ENCODE peak calls at places on chromosomes 12 and 14, in five cellular contexts. F, X, Z, M and P are unnamed samples.

GRCh38 chr14:24481622-24482324 is 26.3 kb downstream of the CMA1 start:
- DNase-seq in X (no peak), Z (peak), F (peak), M (peak), P (peak)

GRCh38 chr12:64480148-64480547 is 28.2 kb downstream of the TBK1 start:
- DNase-seq in M (no peak), F (no peak), X (no peak), Z (no peak), P (no peak)

GRCh38 chr14:55851961-55852360 is 266.2 kb upstream of the PELI2 start:
- DNase-seq in Z (no peak), M (no peak), X (no peak), F (no peak), P (no peak)

GRCh38 chr12:116194935-116195431 is 82.5 kb downstream of the MED13L start:
- DNase-seq in X (peak), M (no peak), Z (peak), F (no peak), P (peak)

GRCh38 chr12:97003276-97003675 is 96.2 kb downstream of the NEDD1 start:
- DNase-seq in Z (no peak), X (no peak), F (no peak), M (no peak), P (no peak)

GRCh38 chr12:24500466-24501232 is 448.3 kb downstream of the BCAT1 start:
- DNase-seq in Z (no peak), M (no peak), F (no peak), X (no peak), P (no peak)

GRCh38 chr14:90491221-90491867 is 94.5 kb downstream of the CALM1 start:
- DNase-seq in Z (no peak), M (peak), X (no peak), F (peak), P (no peak)

GRCh38 chr12:118500302-118500701 is 123.9 kb downstream of the SUDS3 start:
- DNase-seq in M (no peak), X (no peak), Z (no peak), F (no peak), P (no peak)

GRCh38 chr14:42229976-42230375 is 623.3 kb downstream of the LRFN5 start:
- DNase-seq in M (no peak), X (no peak), F (no peak), Z (no peak), P (no peak)

GRCh38 chr14:89041245-89041585 is 216.8 kb downstream of the TTC8 start:
- DNase-seq in M (no peak), X (no peak), F (peak), Z (no peak), P (no peak)

GRCh38 chr12:80195143-80195726 is 95.9 kb downstream of the OTOGL start:
- DNase-seq in F (no peak), Z (no peak), X (no peak), M (peak), P (no peak)

GRCh38 chr12:133130808-133131128 is 341 bp downstream of the ZNF10 start:
- DNase-seq in Z (no peak), X (no peak), F (peak), M (no peak), P (no peak)

GRCh38 chr14:36301159-36301558 is 19.3 kb downstream of the MBIP start:
- DNase-seq in M (no peak), X (no peak), F (no peak), Z (no peak), P (no peak)

GRCh38 chr12:57760347-57760982 is 5.6 kb downstream of the MARCHF9 start:
- DNase-seq in X (no peak), F (no peak), M (no peak), Z (no peak), P (no peak)

GRCh38 chr12:126636798-126637197 is 1571.6 kb downstream of the AACS start:
- DNase-seq in F (no peak), M (no peak), X (no peak), Z (no peak), P (no peak)

GRCh38 chr14:69615471-69616407 is 4.3 kb downstream of the SUSD6 start:
- DNase-seq in F (peak), M (no peak), Z (peak), X (peak), P (peak)

GRCh38 chr12:94171595-94171930 is 23.2 kb downstream of the PLXNC1 start:
- DNase-seq in M (no peak), X (no peak), Z (no peak), F (no peak), P (no peak)

GRCh38 chr14:54329082-54329695 is 67.6 kb upstream of the CDKN3 start:
- DNase-seq in X (no peak), M (peak), Z (peak), F (no peak), P (no peak)

GRCh38 chr12:6038160-6038559 is 86.3 kb downstream of the VWF start:
- DNase-seq in Z (peak), F (peak), M (peak), X (peak), P (peak)

GRCh38 chr14:91985008-91985407 is 37.5 kb upstream of the FBLN5 start:
- DNase-seq in X (no peak), M (no peak), Z (no peak), F (no peak), P (no peak)

GRCh38 chr14:54467280-54467679 is 21.5 kb downstream of the GMFB start:
- DNase-seq in M (no peak), F (no peak), X (no peak), Z (no peak), P (no peak)

GRCh38 chr14:94681300-94682060 is 69.3 kb downstream of the SERPINA3 start:
- DNase-seq in M (no peak), Z (no peak), X (no peak), F (peak), P (no peak)

GRCh38 chr14:32762886-32763285 is 175.8 kb upstream of the NPAS3 start:
- DNase-seq in F (no peak), M (no peak), Z (no peak), X (no peak), P (no peak)

GRCh38 chr14:98894600-98894999 is 377.4 kb downstream of the BCL11B start:
- DNase-seq in Z (no peak), M (no peak), F (no peak), X (no peak), P (no peak)

GRCh38 chr12:31234053-31234835 is 91.7 kb downstream of the SINHCAF start:
- DNase-seq in Z (no peak), M (no peak), X (no peak), F (no peak), P (no peak)

GRCh38 chr14:65940056-65940735 is 527.7 kb downstream of the FUT8 start:
- DNase-seq in Z (no peak), X (no peak), F (no peak), M (peak), P (no peak)

GRCh38 chr14:55518391-55518790 is 61.6 kb upstream of the KTN1 start:
- DNase-seq in M (no peak), X (no peak), Z (no peak), F (no peak), P (no peak)

GRCh38 chr14:22918519-22918808 is 485 bp downstream of the RBM23 start:
- DNase-seq in F (no peak), Z (no peak), X (no peak), M (no peak), P (no peak)